ENCODE peak calls at places on chromosomes 6 and 20, in six cellular contexts. H is T-helper 1 cell, M is stomach, Y is AG09319, T is SK-N-MC, X is fibroblast of the conjunctiva. F is an unnamed sample.

GRCh38 chr6:505374-505773 is 113.8 kb downstream of the IRF4 start:
- DNase-seq in T (no peak), M (no peak), H (no peak), Y (no peak), X (no peak), F (no peak)

GRCh38 chr6:170293881-170294755 is 3.2 kb upstream of the DLL1 start:
- DNase-seq in T (no peak), H (no peak), Y (no peak), M (no peak), X (no peak), F (no peak)

GRCh38 chr6:164109770-164110140 is 695.2 kb downstream of the QKI start:
- DNase-seq in T (no peak), H (no peak), X (no peak), M (no peak), Y (no peak), F (no peak)

GRCh38 chr6:139047677-139048076 is 19.1 kb downstream of the ABRACL start:
- DNase-seq in T (no peak), M (no peak), H (no peak), X (no peak), Y (no peak), F (no peak)

GRCh38 chr6:29850011-29850553 is 22.5 kb downstream of the HLA-G start:
- DNase-seq in Y (no peak), M (peak; percentile 53), T (no peak), H (no peak), X (no peak), F (no peak)

GRCh38 chr20:26167499-26167898 is 470.8 kb upstream of the ZNF337 start:
- DNase-seq in H (no peak), Y (no peak), T (no peak), X (no peak), M (no peak), F (no peak)

GRCh38 chr6:159217595-159218275 is 48.5 kb downstream of the FNDC1 start:
- DNase-seq in Y (no peak), H (no peak), M (peak; percentile 38), T (no peak), X (peak; percentile 21), F (peak; percentile 23)

GRCh38 chr6:170033666-170034065 is 257.2 kb downstream of the DLL1 start:
- DNase-seq in X (no peak), Y (no peak), T (no peak), H (no peak), M (peak; percentile 15), F (no peak)

GRCh38 chr6:1910621-1911407 is 301.1 kb downstream of the FOXC1 start:
- DNase-seq in T (no peak), M (no peak), H (no peak), X (no peak), Y (no peak), F (no peak)

GRCh38 chr20:63067721-63068560 is 61.2 kb upstream of the BHLHE23 start:
- DNase-seq in X (no peak), Y (no peak), H (no peak), M (no peak), T (no peak), F (no peak)

GRCh38 chr20:51198876-51199523 is 176.1 kb upstream of the KCNG1 start:
- DNase-seq in M (no peak), T (no peak), Y (no peak), X (no peak), H (no peak), F (no peak)

GRCh38 chr6:111952821-111953535 is 79.7 kb upstream of the FYN start:
- DNase-seq in M (no peak), H (no peak), Y (no peak), T (no peak), X (no peak), F (no peak)

GRCh38 chr6:7150381-7151064 is 42.8 kb downstream of the RREB1 start:
- DNase-seq in M (no peak), X (no peak), H (no peak), T (no peak), Y (no peak), F (no peak)

GRCh38 chr6:13332349-13332706 is 4.0 kb upstream of the TBC1D7 start:
- DNase-seq in H (no peak), Y (no peak), X (no peak), T (no peak), M (no peak), F (no peak)

GRCh38 chr6:34568829-34569228 is 12.7 kb upstream of the SPDEF start:
- DNase-seq in H (no peak), X (no peak), Y (no peak), T (no peak), M (no peak), F (no peak)

GRCh38 chr6:7283676-7284075 is 29.3 kb downstream of the SSR1 start:
- DNase-seq in H (no peak), X (no peak), Y (no peak), M (no peak), T (no peak), F (no peak)

GRCh38 chr6:51959744-51960383 is 127.5 kb downstream of the PKHD1 start:
- DNase-seq in Y (peak; percentile 11), M (peak; percentile 82), H (no peak), T (peak; percentile 88), X (peak; percentile 49), F (peak; percentile 79)

GRCh38 chr6:143961868-143962643 is 46.0 kb downstream of the PLAGL1 start:
- DNase-seq in T (no peak), Y (no peak), X (no peak), M (no peak), H (no peak), F (no peak)

GRCh38 chr20:10790013-10790412 is 116.2 kb upstream of the JAG1 start:
- DNase-seq in T (no peak), Y (no peak), X (no peak), H (no peak), M (no peak), F (no peak)

GRCh38 chr6:164016056-164016455 is 601.5 kb downstream of the QKI start:
- DNase-seq in Y (no peak), T (no peak), H (no peak), M (no peak), X (no peak), F (no peak)

GRCh38 chr6:21596379-21597242 is 3.1 kb downstream of the SOX4 start:
- DNase-seq in M (peak; percentile 31), Y (no peak), H (no peak), X (no peak), T (no peak), F (peak; percentile 32)

GRCh38 chr20:7912551-7912950 is 27.7 kb downstream of the HAO1 start:
- DNase-seq in H (no peak), X (no peak), M (no peak), Y (no peak), T (no peak), F (no peak)

GRCh38 chr6:145245119-145245518 is 490.2 kb downstream of the EPM2A start:
- DNase-seq in X (no peak), T (no peak), M (no peak), Y (no peak), H (no peak), F (no peak)

GRCh38 chr20:24628985-24629384 is 159.6 kb downstream of the SYNDIG1 start:
- DNase-seq in M (no peak), Y (no peak), T (no peak), H (no peak), X (no peak), F (no peak)

GRCh38 chr20:35663516-35663812 is 1.2 kb downstream of the CPNE1 start:
- DNase-seq in M (no peak), X (no peak), H (no peak), Y (no peak), T (no peak), F (no peak)

GRCh38 chr6:138347840-138348239 is 29.9 kb upstream of the SMIM28 start:
- DNase-seq in H (no peak), Y (no peak), M (no peak), T (no peak), X (no peak), F (no peak)

GRCh38 chr6:128271527-128271926 is 248.9 kb downstream of the PTPRK start:
- DNase-seq in M (no peak), H (no peak), X (no peak), T (no peak), Y (no peak), F (no peak)

GRCh38 chr6:46220351-46221220 is 49.8 kb upstream of the ENPP5 start:
- DNase-seq in Y (no peak), X (no peak), M (no peak), T (no peak), H (no peak), F (no peak)

GRCh38 chr6:84453499-84453898 is 226.1 kb upstream of the CEP162 start:
- DNase-seq in T (no peak), Y (no peak), X (no peak), H (no peak), M (no peak), F (no peak)

GRCh38 chr20:47154089-47154488 is 202.4 kb downstream of the ZMYND8 start:
- DNase-seq in H (no peak), X (no peak), Y (no peak), T (no peak), M (no peak), F (no peak)

GRCh38 chr6:96394727-96395126 is 126.9 kb upstream of the UFL1 start:
- DNase-seq in H (no peak), M (no peak), T (no peak), Y (no peak), X (no peak), F (no peak)

GRCh38 chr6:157374889-157375443 is 6.0 kb upstream of the ZDHHC14 start:
- DNase-seq in H (no peak), Y (no peak), T (no peak), M (no peak), X (no peak), F (no peak)

GRCh38 chr6:3312604-3313167 is 53.9 kb downstream of the PSMG4 start:
- DNase-seq in H (no peak), T (no peak), Y (no peak), M (no peak), X (no peak), F (no peak)

GRCh38 chr6:7201732-7202541 is 94.2 kb downstream of the RREB1 start:
- DNase-seq in H (no peak), T (no peak), X (no peak), M (peak; percentile 51), Y (no peak), F (peak; percentile 64)

GRCh38 chr6:17015551-17016381 is 86.1 kb upstream of the STMND1 start:
- DNase-seq in Y (no peak), T (no peak), M (no peak), H (peak; percentile 20), X (no peak), F (peak; percentile 14)

GRCh38 chr6:106370639-106371038 is 10.1 kb downstream of the CRYBG1 start:
- DNase-seq in H (no peak), M (no peak), Y (no peak), T (no peak), X (no peak), F (no peak)